ENCODE peak calls at places on chromosome 5, in four cellular contexts. T is B cell, Q is Panc1, P is RWPE1. D is an unnamed sample.

GRCh38 chr5:157670662-157671591 is at the start of gene C5orf52:
- DNase-seq in P (peak; percentile 39), Q (no peak), T (no peak), D (peak; percentile 66)

GRCh38 chr5:160342413-160342941 is 27.9 kb downstream of the C1QTNF2 start:
- DNase-seq in T (no peak), Q (no peak), P (peak; percentile 22), D (no peak)

GRCh38 chr5:115477581-115477980 is 67.0 kb downstream of the FEM1C start:
- DNase-seq in T (no peak), Q (no peak), P (no peak), D (no peak)

GRCh38 chr5:114857951-114858401 is 311.7 kb downstream of the TRIM36 start:
- DNase-seq in Q (no peak), T (no peak), P (no peak), D (no peak)

GRCh38 chr5:65886387-65886786 is 40.0 kb upstream of the ERBIN start:
- DNase-seq in T (no peak), P (no peak), Q (no peak), D (no peak)

GRCh38 chr5:16935271-16936149 is 578 bp downstream of the MYO10 start:
- DNase-seq in P (peak; percentile 89), Q (no peak), T (no peak), D (peak; percentile 40)

GRCh38 chr5:162325143-162325727 is 257.7 kb downstream of the GABRG2 start:
- DNase-seq in T (no peak), Q (no peak), P (no peak), D (no peak)

GRCh38 chr5:69024241-69024651 is 69.6 kb upstream of the SLC30A5 start:
- DNase-seq in P (peak; percentile 54), Q (no peak), T (no peak), D (peak; percentile 54)

GRCh38 chr5:139651502-139651862 is 3.3 kb downstream of the CXXC5 start:
- DNase-seq in Q (peak; percentile 64), P (no peak), T (no peak), D (no peak)

GRCh38 chr5:55519001-55519400 is 15.8 kb downstream of the PLPP1 start:
- DNase-seq in Q (no peak), P (no peak), T (no peak), D (no peak)

GRCh38 chr5:97297063-97297715 is 114.1 kb upstream of the RIOK2 start:
- DNase-seq in T (no peak), P (peak; percentile 16), Q (peak; percentile 22), D (peak; percentile 53)
- TF ChIP-seq CTCF in T (no peak), P (peak; percentile 26), Q (peak; percentile 67), D (peak; percentile 52)

DNA sequence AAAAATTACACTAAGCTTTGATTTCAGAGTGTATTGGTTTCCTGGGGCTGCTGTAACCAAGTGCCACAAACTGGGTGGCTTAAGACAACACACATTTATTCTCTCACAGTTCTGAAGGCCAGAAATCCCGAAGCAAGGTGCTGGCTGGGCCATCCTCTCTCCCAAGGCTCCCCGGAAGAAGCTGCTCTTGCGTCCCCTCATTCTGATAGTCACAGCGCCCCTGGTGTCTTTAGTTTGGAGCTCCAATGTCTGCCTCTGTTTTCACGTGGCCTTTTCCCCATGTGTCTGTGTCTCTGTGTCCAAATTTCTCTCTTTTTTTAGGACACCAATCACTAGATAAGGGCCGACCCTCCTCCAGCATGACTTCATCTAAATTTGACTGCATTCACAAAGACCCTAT is 56.7 kb downstream of the ROPN1L start:
- DNase-seq in T (no peak), Q (no peak), P (no peak), D (no peak)
- TF ChIP-seq CTCF in T (no peak), Q (no peak), P (no peak), D (no peak)

GRCh38 chr5:39137391-39138181 is 63.4 kb upstream of the RICTOR start:
- DNase-seq in Q (no peak), T (no peak), P (no peak), D (no peak)
- TF ChIP-seq CTCF in Q (peak; percentile 53), T (no peak), P (no peak), D (no peak)

DNA sequence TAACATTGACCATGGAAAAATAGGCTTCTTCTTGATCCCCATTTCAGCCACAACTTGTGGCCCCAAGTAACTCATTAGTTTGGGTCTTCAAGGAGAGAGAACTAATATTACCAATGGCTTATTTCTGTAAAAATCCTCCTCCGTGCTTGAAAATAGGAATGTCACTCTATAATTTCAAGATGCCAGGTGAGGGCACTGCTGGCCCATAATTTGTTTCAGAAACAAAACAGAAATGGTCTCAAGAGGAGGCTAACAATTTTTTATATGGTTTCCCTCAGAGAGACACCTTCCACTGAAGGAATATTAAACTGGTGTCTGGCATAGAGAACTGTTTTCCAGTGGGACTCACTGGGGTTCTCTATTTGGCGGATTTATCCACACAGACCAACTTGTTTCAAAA is 437.0 kb upstream of the TRPC7 start:
- DNase-seq in Q (peak; percentile 48), P (peak; percentile 32), T (no peak), D (no peak)
- TF ChIP-seq CTCF in Q (peak; percentile 34), P (no peak), T (no peak), D (peak; percentile 19)

GRCh38 chr5:123273984-123274383 is 149.2 kb downstream of the CEP120 start:
- DNase-seq in P (no peak), Q (no peak), T (no peak), D (no peak)
- TF ChIP-seq CTCF in P (peak; percentile 3), Q (peak; percentile 21), T (no peak), D (no peak)

GRCh38 chr5:177520906-177521513 is 4.2 kb upstream of the DDX41 start:
- DNase-seq in P (no peak), Q (no peak), T (no peak), D (no peak)
- TF ChIP-seq CTCF in P (no peak), Q (no peak), T (no peak), D (no peak)

D was measured in GM13977.